ENCODE peak calls at places on chromosome 6, in eight cellular contexts. A, R, G, B, C, S, E and U are unnamed samples.

GRCh38 chr6:164507197-164507957 is 802.0 kb downstream of the C6orf118 start:
- DNase-seq in A (no peak), R (no peak), G (no peak), B (no peak), C (no peak), S (no peak), E (no peak), U (no peak)

GRCh38 chr6:65937982-65938381 is 231.0 kb upstream of the EYS start:
- DNase-seq in A (no peak), R (no peak), G (peak), B (no peak), C (no peak), S (no peak), E (no peak), U (no peak)

GRCh38 chr6:27866370-27867050 is 45.7 kb downstream of the OR2B2 start:
- DNase-seq in A (peak), R (no peak), G (peak), B (peak), C (no peak), S (peak), E (peak), U (no peak)

GRCh38 chr6:1910621-1911407 is 301.1 kb downstream of the FOXC1 start:
- DNase-seq in A (no peak), R (no peak), G (no peak), B (no peak), C (no peak), S (no peak), E (no peak), U (no peak)

GRCh38 chr6:116561377-116562018 is 7.9 kb downstream of the CALHM4 start:
- DNase-seq in A (peak), R (peak), G (peak), B (peak), C (peak), S (no peak), E (peak), U (peak)

GRCh38 chr6:13526718-13527668 is 39.6 kb upstream of the GFOD1 start:
- DNase-seq in A (no peak), R (peak), G (no peak), B (no peak), C (no peak), S (no peak), E (peak), U (peak)

GRCh38 chr6:158125271-158125670 is 42.8 kb downstream of the SERAC1 start:
- DNase-seq in A (no peak), R (no peak), G (no peak), B (no peak), C (no peak), S (no peak), E (no peak), U (no peak)

GRCh38 chr6:149217466-149217888 is 100.0 kb upstream of the TAB2 start:
- DNase-seq in A (peak), R (no peak), G (no peak), B (no peak), C (no peak), S (no peak), E (no peak), U (no peak)

GRCh38 chr6:44053106-44053756 is 74.0 kb downstream of the MRPL14 start:
- DNase-seq in A (no peak), R (no peak), G (no peak), B (no peak), C (no peak), S (no peak), E (no peak), U (no peak)

GRCh38 chr6:31651602-31652191 is 764 bp downstream of the BAG6 start:
- DNase-seq in A (peak), R (no peak), G (no peak), B (no peak), C (peak), S (no peak), E (no peak), U (peak)

GRCh38 chr6:11900662-11901598 is 111.2 kb upstream of the HIVEP1 start:
- DNase-seq in A (no peak), R (no peak), G (no peak), B (no peak), C (no peak), S (no peak), E (no peak), U (no peak)

GRCh38 chr6:112839525-112839961 is 492.4 kb downstream of the RFPL4B start:
- DNase-seq in A (no peak), R (no peak), G (no peak), B (no peak), C (no peak), S (no peak), E (no peak), U (no peak)

GRCh38 chr6:88238065-88238464 is 71.9 kb upstream of the CNR1 start:
- DNase-seq in A (no peak), R (no peak), G (no peak), B (no peak), C (no peak), S (no peak), E (peak), U (no peak)

GRCh38 chr6:56278186-56278585 is 30.8 kb upstream of the COL21A1 start:
- DNase-seq in A (no peak), R (no peak), G (no peak), B (peak), C (no peak), S (no peak), E (no peak), U (no peak)

GRCh38 chr6:152948150-152948768 is 34.6 kb downstream of the FBXO5 start:
- DNase-seq in A (peak), R (no peak), G (peak), B (peak), C (no peak), S (no peak), E (no peak), U (no peak)

GRCh38 chr6:124536157-124536556 is 426.1 kb upstream of the RNF217 start:
- DNase-seq in A (no peak), R (no peak), G (no peak), B (no peak), C (no peak), S (no peak), E (no peak), U (no peak)

GRCh38 chr6:147268254-147268653 is 64.0 kb downstream of the STXBP5 start:
- DNase-seq in A (no peak), R (no peak), G (peak), B (no peak), C (no peak), S (no peak), E (no peak), U (no peak)

GRCh38 chr6:22906091-22906549 is 336.8 kb downstream of the HDGFL1 start:
- DNase-seq in A (peak), R (no peak), G (no peak), B (peak), C (no peak), S (no peak), E (no peak), U (no peak)

GRCh38 chr6:167762259-167762962 is 64.3 kb upstream of the AFDN start:
- DNase-seq in A (no peak), R (no peak), G (no peak), B (no peak), C (no peak), S (no peak), E (no peak), U (no peak)

GRCh38 chr6:167684276-167685104 is 142.2 kb upstream of the AFDN start:
- DNase-seq in A (no peak), R (no peak), G (no peak), B (no peak), C (no peak), S (no peak), E (no peak), U (peak)

GRCh38 chr6:149888659-149889058 is 9.3 kb downstream of the RAET1E start:
- DNase-seq in A (no peak), R (no peak), G (no peak), B (no peak), C (no peak), S (no peak), E (no peak), U (no peak)

GRCh38 chr6:90375681-90376439 is 79.2 kb upstream of the BACH2 start:
- DNase-seq in A (no peak), R (no peak), G (peak), B (peak), C (no peak), S (no peak), E (peak), U (no peak)

GRCh38 chr6:12113190-12113578 is 101.1 kb downstream of the HIVEP1 start:
- DNase-seq in A (no peak), R (no peak), G (peak), B (peak), C (no peak), S (no peak), E (no peak), U (no peak)